ENCODE peak calls at places on chromosomes 11 and 22, in four cellular contexts. One of them, this sample, is unnamed.

GRCh38 chr11:3626250-3626960 is 15.4 kb downstream of the ART5 start:
- DNase-seq in esophagus squamous epithelium: no peak
- DNase-seq in neuronal stem cell: no peak
- DNase-seq in CD8-positive, alpha-beta T cell: no peak
- DNase-seq in this sample: no peak

GRCh38 chr22:19068784-19069271 is 53.4 kb downstream of the DGCR2 start:
- DNase-seq in esophagus squamous epithelium: no peak
- DNase-seq in neuronal stem cell: no peak
- DNase-seq in CD8-positive, alpha-beta T cell: no peak
- DNase-seq in this sample: no peak

GRCh38 chr11:72778535-72779494 is 15.0 kb downstream of the STARD10 start:
- DNase-seq in neuronal stem cell: no peak
- DNase-seq in CD8-positive, alpha-beta T cell: no peak
- DNase-seq in esophagus squamous epithelium: no peak
- DNase-seq in this sample: no peak

GRCh38 chr11:86617502-86617901 is 54.9 kb downstream of the ME3 start:
- DNase-seq in neuronal stem cell: no peak
- DNase-seq in esophagus squamous epithelium: no peak
- DNase-seq in CD8-positive, alpha-beta T cell: no peak
- DNase-seq in this sample: no peak

GRCh38 chr11:32434387-32435151 is 770 bp downstream of the WT1 start:
- DNase-seq in CD8-positive, alpha-beta T cell: no peak
- DNase-seq in neuronal stem cell: no peak
- DNase-seq in esophagus squamous epithelium: no peak
- DNase-seq in this sample: no peak

GRCh38 chr11:120912504-120912903 is 111.4 kb upstream of the TBCEL start:
- DNase-seq in esophagus squamous epithelium: no peak
- DNase-seq in CD8-positive, alpha-beta T cell: no peak
- DNase-seq in neuronal stem cell: no peak
- DNase-seq in this sample: peak; percentile 19

GRCh38 chr11:33802414-33802950 is 28.2 kb upstream of the FBXO3 start:
- DNase-seq in esophagus squamous epithelium: no peak
- DNase-seq in neuronal stem cell: peak; percentile 82
- DNase-seq in CD8-positive, alpha-beta T cell: no peak
- DNase-seq in this sample: no peak

GRCh38 chr22:33865248-33865647 is 55.0 kb downstream of the LARGE1 start:
- DNase-seq in esophagus squamous epithelium: no peak
- DNase-seq in CD8-positive, alpha-beta T cell: no peak
- DNase-seq in neuronal stem cell: no peak
- DNase-seq in this sample: no peak

GRCh38 chr11:74756571-74756970 is 7.9 kb downstream of the RNF169 start:
- DNase-seq in CD8-positive, alpha-beta T cell: no peak
- DNase-seq in neuronal stem cell: no peak
- DNase-seq in esophagus squamous epithelium: no peak
- DNase-seq in this sample: no peak

GRCh38 chr11:118910309-118911112 is 15.2 kb downstream of the BCL9L start:
- DNase-seq in neuronal stem cell: no peak
- DNase-seq in CD8-positive, alpha-beta T cell: no peak
- DNase-seq in esophagus squamous epithelium: no peak
- DNase-seq in this sample: peak; percentile 33

GRCh38 chr11:46060013-46060412 is 61.2 kb downstream of the PHF21A start:
- DNase-seq in neuronal stem cell: no peak
- DNase-seq in CD8-positive, alpha-beta T cell: no peak
- DNase-seq in esophagus squamous epithelium: no peak
- DNase-seq in this sample: no peak

GRCh38 chr11:69010964-69011623 is 2.0 kb downstream of the MRGPRF start:
- DNase-seq in esophagus squamous epithelium: no peak
- DNase-seq in CD8-positive, alpha-beta T cell: peak; percentile 13
- DNase-seq in neuronal stem cell: peak; percentile 67
- DNase-seq in this sample: no peak

GRCh38 chr11:5348516-5349194 is 2.7 kb upstream of the OR51B6 start:
- DNase-seq in neuronal stem cell: no peak
- DNase-seq in esophagus squamous epithelium: no peak
- DNase-seq in CD8-positive, alpha-beta T cell: no peak
- DNase-seq in this sample: no peak

GRCh38 chr11:123654566-123655081 is at the start of gene SCN3B:
- DNase-seq in esophagus squamous epithelium: no peak
- DNase-seq in neuronal stem cell: peak; percentile 72
- DNase-seq in CD8-positive, alpha-beta T cell: no peak
- DNase-seq in this sample: no peak

GRCh38 chr11:123653997-123654565 is 343 bp downstream of the SCN3B start:
- DNase-seq in neuronal stem cell: peak; percentile 67
- DNase-seq in CD8-positive, alpha-beta T cell: no peak
- DNase-seq in esophagus squamous epithelium: no peak
- DNase-seq in this sample: no peak

GRCh38 chr11:123659311-123659710 is 4.9 kb upstream of the SCN3B start:
- DNase-seq in CD8-positive, alpha-beta T cell: no peak
- DNase-seq in esophagus squamous epithelium: no peak
- DNase-seq in neuronal stem cell: no peak
- DNase-seq in this sample: no peak

GRCh38 chr11:123650901-123651300 is 3.5 kb downstream of the SCN3B start:
- DNase-seq in esophagus squamous epithelium: no peak
- DNase-seq in neuronal stem cell: no peak
- DNase-seq in CD8-positive, alpha-beta T cell: no peak
- DNase-seq in this sample: no peak

DNA sequence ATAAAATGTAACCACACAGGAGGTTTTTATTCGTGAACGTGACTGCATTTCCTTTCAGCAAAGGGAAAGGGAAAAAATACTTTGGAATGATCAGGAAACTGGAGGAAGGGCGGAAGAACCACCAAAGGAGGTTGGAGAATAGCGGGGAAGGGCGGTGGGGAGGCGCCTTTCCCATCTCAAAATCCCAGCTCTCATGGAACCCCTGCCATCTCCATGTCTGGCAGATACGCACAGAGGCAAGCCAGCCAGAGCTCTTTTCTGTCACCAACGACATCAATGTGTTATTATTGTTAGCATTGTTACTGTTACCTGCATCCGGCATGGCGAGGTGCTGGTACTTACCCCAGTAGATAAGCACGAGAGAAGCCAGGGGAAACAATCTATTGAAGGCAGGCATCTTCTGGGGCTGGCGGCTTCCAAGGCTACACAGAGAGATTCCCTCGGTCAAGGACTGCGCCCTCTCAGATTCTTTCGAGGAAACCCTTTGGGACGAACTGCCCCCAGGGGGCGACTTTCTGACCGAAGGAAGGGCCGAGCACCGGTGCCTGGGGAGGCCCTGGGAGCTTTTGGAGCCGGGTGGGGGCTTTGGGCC is 923 bp downstream of the SCN3B start:
- DNase-seq in esophagus squamous epithelium: no peak
- DNase-seq in CD8-positive, alpha-beta T cell: no peak
- DNase-seq in neuronal stem cell: no peak
- DNase-seq in this sample: no peak
- H3K27ac ChIP-seq in esophagus squamous epithelium: peak overlapping the region; percentile 65
- H3K27ac ChIP-seq in CD8-positive, alpha-beta T cell: no peak overlapping the region
- H3K27ac ChIP-seq in neuronal stem cell: no peak overlapping the region
- H3K27ac ChIP-seq in this sample: no peak overlapping the region

DNA sequence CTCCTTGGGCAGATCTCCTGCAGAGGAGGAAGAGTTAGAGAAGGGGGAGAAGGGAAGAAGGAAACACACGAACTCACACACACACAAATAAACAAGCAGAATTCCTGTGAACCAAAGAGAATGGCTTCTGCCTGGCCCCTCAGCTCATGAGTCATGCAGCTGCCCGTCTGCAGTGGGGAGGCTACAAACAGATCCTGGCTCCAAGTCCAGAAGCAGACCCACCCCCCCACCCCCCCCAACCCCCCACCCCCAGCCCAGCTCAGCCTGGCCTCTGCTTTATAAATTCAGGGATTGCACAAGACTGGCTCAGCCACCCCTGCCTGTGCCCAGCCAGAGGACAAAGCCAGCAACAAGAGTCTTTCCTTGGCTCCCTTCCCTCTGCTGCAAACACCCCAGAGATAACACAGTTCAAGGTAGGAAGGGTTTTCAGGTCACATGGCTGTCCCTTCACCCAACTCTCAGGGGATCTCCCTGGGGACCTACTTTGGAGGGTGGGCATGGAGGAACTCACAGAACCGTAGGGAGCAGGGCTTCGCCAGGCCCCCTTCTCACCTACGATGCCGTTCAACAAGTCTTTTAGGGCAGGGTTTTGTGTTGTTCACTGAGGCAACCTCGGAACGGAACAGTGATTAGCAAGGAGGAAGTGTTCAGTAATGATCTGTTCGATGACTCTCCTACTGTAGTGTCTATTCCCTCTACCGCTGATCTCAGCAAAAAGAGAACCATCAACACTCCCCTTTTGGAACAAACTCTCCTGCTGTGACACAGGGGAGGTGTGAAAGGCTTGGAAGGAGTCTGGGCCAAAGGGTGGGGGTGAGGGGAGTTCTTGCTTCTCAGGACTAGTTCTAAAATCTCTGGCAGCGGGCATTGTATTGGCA is 35.5 kb downstream of the RPL27A start:
- DNase-seq in CD8-positive, alpha-beta T cell: no peak
- DNase-seq in esophagus squamous epithelium: no peak
- DNase-seq in neuronal stem cell: no peak
- DNase-seq in this sample: no peak
- H3K4me1 ChIP-seq in CD8-positive, alpha-beta T cell: no peaks in the 10 kb centered on the region
- H3K4me1 ChIP-seq in esophagus squamous epithelium: peaks cover 57% of the 10 kb centered on the region
- H3K4me1 ChIP-seq in neuronal stem cell: peaks cover 26% of the 10 kb centered on the region
- H3K4me1 ChIP-seq in this sample: no peaks in the 10 kb centered on the region

GRCh38 chr22:48354082-48354481 is 1473.6 kb downstream of the BRD1 start:
- DNase-seq in CD8-positive, alpha-beta T cell: no peak
- DNase-seq in esophagus squamous epithelium: no peak
- DNase-seq in neuronal stem cell: no peak
- DNase-seq in this sample: no peak
- H3K27me3 ChIP-seq in CD8-positive, alpha-beta T cell: no peaks in the 10 kb centered on the region
- H3K27me3 ChIP-seq in esophagus squamous epithelium: no peaks in the 10 kb centered on the region
- H3K27me3 ChIP-seq in neuronal stem cell: no peaks in the 10 kb centered on the region
- H3K27me3 ChIP-seq in this sample: no peaks in the 10 kb centered on the region

GRCh38 chr11:66616379-66617147 is at the start of gene RBM14:
- DNase-seq in esophagus squamous epithelium: peak; percentile 89
- DNase-seq in CD8-positive, alpha-beta T cell: peak; percentile 98
- DNase-seq in neuronal stem cell: peak; percentile 99
- DNase-seq in this sample: peak; percentile 99

GRCh38 chr11:66624450-66624849 is 8.0 kb downstream of the RBM14 start:
- DNase-seq in CD8-positive, alpha-beta T cell: no peak
- DNase-seq in neuronal stem cell: no peak
- DNase-seq in esophagus squamous epithelium: no peak
- DNase-seq in this sample: no peak

GRCh38 chr11:66614073-66614472 is 2.4 kb upstream of the RBM14 start:
- DNase-seq in neuronal stem cell: no peak
- DNase-seq in CD8-positive, alpha-beta T cell: no peak
- DNase-seq in esophagus squamous epithelium: no peak
- DNase-seq in this sample: no peak

GRCh38 chr11:66617148-66617814 is 851 bp downstream of the RBM14 start:
- DNase-seq in CD8-positive, alpha-beta T cell: no peak
- DNase-seq in neuronal stem cell: no peak
- DNase-seq in esophagus squamous epithelium: no peak
- DNase-seq in this sample: no peak

DNA sequence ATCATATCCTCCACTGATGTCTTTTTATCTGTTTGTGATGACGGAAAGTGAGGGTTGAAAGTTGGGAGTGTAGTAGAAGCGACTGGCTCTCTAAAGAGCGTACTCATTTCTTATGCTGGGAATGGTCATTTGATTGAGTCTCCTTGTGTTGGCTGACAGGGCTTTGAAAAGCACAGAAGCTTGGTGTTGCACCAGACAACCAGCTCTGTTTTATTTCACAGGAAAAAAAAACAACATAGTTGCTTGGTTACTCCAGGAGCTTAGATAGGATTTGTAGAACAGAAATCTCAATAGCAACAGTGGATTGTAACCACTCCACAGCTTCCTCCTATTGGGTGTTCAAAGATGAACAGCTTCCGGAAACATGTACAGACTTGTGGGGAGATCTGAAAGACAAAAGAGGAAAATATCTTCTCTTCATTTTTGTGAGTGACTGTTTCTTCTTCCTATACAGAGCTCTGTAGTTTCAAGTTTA is 2.7 kb downstream of the RBM14 start:
- DNase-seq in neuronal stem cell: no peak
- DNase-seq in esophagus squamous epithelium: no peak
- DNase-seq in CD8-positive, alpha-beta T cell: no peak
- DNase-seq in this sample: peak; percentile 75
- H3K27ac ChIP-seq in neuronal stem cell: no peak overlapping the region
- H3K27ac ChIP-seq in esophagus squamous epithelium: peak overlapping the region; percentile 97
- H3K27ac ChIP-seq in CD8-positive, alpha-beta T cell: peak overlapping the region; percentile 99
- H3K27ac ChIP-seq in this sample: peak overlapping the region; percentile 95

GRCh38 chr11:102451693-102452460 is 688 bp downstream of the TMEM123 start:
- DNase-seq in esophagus squamous epithelium: no peak
- DNase-seq in CD8-positive, alpha-beta T cell: peak; percentile 70
- DNase-seq in neuronal stem cell: peak; percentile 40
- DNase-seq in this sample: peak; percentile 81
- H3K4me1 ChIP-seq in esophagus squamous epithelium: peaks cover 40% of the 10 kb centered on the region
- H3K4me1 ChIP-seq in CD8-positive, alpha-beta T cell: peaks cover 59% of the 10 kb centered on the region
- H3K4me1 ChIP-seq in neuronal stem cell: peaks cover 16% of the 10 kb centered on the region
- H3K4me1 ChIP-seq in this sample: peaks cover 56% of the 10 kb centered on the region

GRCh38 chr11:70077411-70078094 is 564 bp upstream of the ANO1 start:
- DNase-seq in esophagus squamous epithelium: no peak
- DNase-seq in CD8-positive, alpha-beta T cell: no peak
- DNase-seq in neuronal stem cell: no peak
- DNase-seq in this sample: no peak
- H3K27me3 ChIP-seq in esophagus squamous epithelium: no peaks in the 10 kb centered on the region
- H3K27me3 ChIP-seq in CD8-positive, alpha-beta T cell: peaks cover 3% of the 10 kb centered on the region
- H3K27me3 ChIP-seq in neuronal stem cell: peaks cover 28% of the 10 kb centered on the region
- H3K27me3 ChIP-seq in this sample: peaks cover 4% of the 10 kb centered on the region

GRCh38 chr11:272195-272930 is 5.8 kb upstream of the NLRP6 start:
- DNase-seq in esophagus squamous epithelium: no peak
- DNase-seq in neuronal stem cell: no peak
- DNase-seq in CD8-positive, alpha-beta T cell: no peak
- DNase-seq in this sample: no peak

GRCh38 chr11:269146-269890 is 8.9 kb upstream of the NLRP6 start:
- DNase-seq in CD8-positive, alpha-beta T cell: no peak
- DNase-seq in neuronal stem cell: no peak
- DNase-seq in esophagus squamous epithelium: no peak
- DNase-seq in this sample: no peak

GRCh38 chr11:271316-271715 is 6.9 kb upstream of the NLRP6 start:
- DNase-seq in esophagus squamous epithelium: no peak
- DNase-seq in neuronal stem cell: no peak
- DNase-seq in CD8-positive, alpha-beta T cell: no peak
- DNase-seq in this sample: no peak

GRCh38 chr11:272931-273198 is 5.3 kb upstream of the NLRP6 start:
- DNase-seq in CD8-positive, alpha-beta T cell: no peak
- DNase-seq in neuronal stem cell: no peak
- DNase-seq in esophagus squamous epithelium: no peak
- DNase-seq in this sample: no peak

DNA sequence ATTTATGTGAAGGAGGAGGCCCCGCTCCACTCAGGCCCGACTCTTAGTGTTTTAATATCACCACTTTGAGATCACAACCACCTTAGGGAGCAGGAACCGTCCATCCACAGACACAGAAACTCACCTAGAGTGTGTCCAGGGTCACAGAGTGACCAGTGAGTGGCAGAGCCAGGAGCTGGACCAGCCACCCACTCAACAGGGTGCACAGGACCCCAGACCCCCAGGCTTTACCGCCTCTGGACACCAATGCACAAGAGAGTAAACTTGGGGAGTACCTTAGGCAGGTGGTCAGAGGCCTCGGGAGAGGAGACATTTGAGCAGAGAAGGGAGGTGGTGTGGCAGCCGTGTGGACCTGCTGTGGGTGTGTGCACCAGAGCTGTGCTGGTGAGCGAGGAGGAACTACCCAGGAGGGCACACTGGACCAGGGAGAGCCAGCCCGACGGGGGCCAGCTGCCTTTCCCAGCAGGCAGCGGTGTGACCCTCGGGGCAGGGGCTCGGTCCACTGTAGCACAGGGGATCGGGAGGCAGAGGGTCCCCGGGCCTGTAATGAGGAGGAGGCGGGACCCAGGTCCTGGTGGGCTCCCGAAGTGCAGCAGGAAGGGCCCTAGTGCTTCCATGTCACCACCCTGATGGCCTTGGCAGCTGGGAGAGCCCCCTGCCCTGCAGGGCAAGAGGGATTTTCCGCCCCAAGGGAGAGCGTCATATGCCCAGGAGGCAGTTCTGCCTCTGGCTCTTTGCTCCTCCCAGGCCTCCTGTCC is 7.6 kb upstream of the NLRP6 start:
- DNase-seq in CD8-positive, alpha-beta T cell: no peak
- DNase-seq in esophagus squamous epithelium: no peak
- DNase-seq in neuronal stem cell: no peak
- DNase-seq in this sample: no peak
- H3K27ac ChIP-seq in CD8-positive, alpha-beta T cell: no peak overlapping the region
- H3K27ac ChIP-seq in esophagus squamous epithelium: peak overlapping the region; percentile 17
- H3K27ac ChIP-seq in neuronal stem cell: no peak overlapping the region
- H3K27ac ChIP-seq in this sample: no peak overlapping the region